ENCODE peak calls at places on chromosomes 12 and 14, in six cellular contexts. E is cardiac muscle cell, M is pancreas, Z is thoracic aorta, I is endothelial cell of umbilical vein, P is heart right ventricle. A is an unnamed sample.

GRCh38 chr14:103748539-103748867 is 32.9 kb downstream of the ZFYVE21 start:
- DNase-seq in M (no peak), P (no peak), Z (no peak), E (no peak), I (no peak), A (no peak)

GRCh38 chr14:69535230-69535848 is 39.3 kb downstream of the CCDC177 start:
- DNase-seq in E (peak), M (no peak), Z (no peak), I (peak), P (peak), A (peak)

GRCh38 chr12:103626498-103626897 is 39.4 kb downstream of the STAB2 start:
- DNase-seq in E (peak), I (peak), P (peak), M (no peak), Z (peak), A (peak)

GRCh38 chr14:99755629-99756603 is 37.3 kb upstream of the EML1 start:
- DNase-seq in Z (peak), P (peak), E (no peak), M (no peak), I (peak), A (peak)

GRCh38 chr14:57391609-57392195 is 1.3 kb downstream of the NAA30 start:
- DNase-seq in I (peak), M (no peak), E (peak), Z (no peak), P (no peak), A (peak)

GRCh38 chr14:84927096-84927910 is 602.6 kb upstream of the FLRT2 start:
- DNase-seq in Z (no peak), I (no peak), M (no peak), E (no peak), P (no peak), A (no peak)

GRCh38 chr14:21428930-21429329 is 27.0 kb downstream of the CHD8 start:
- DNase-seq in Z (no peak), M (peak), P (peak), I (no peak), E (no peak), A (no peak)

GRCh38 chr12:54725233-54725843 is 77.2 kb upstream of the DCD start:
- DNase-seq in Z (no peak), E (peak), M (no peak), I (peak), P (no peak), A (peak)

GRCh38 chr14:29927596-29928341 is at the start of gene PRKD1:
- DNase-seq in I (peak), P (peak), E (peak), M (peak), Z (no peak), A (peak)

GRCh38 chr12:104603545-104603973 is 146.8 kb downstream of the CHST11 start:
- DNase-seq in E (no peak), I (no peak), M (no peak), P (no peak), Z (no peak), A (peak)

GRCh38 chr12:3753549-3754284 is 808 bp upstream of the CRACR2A start:
- DNase-seq in E (no peak), M (no peak), I (no peak), P (peak), Z (no peak), A (no peak)

GRCh38 chr12:124939428-124940142 is 25.1 kb upstream of the UBC start:
- DNase-seq in E (peak), I (peak), P (peak), Z (peak), M (peak), A (peak)

GRCh38 chr12:96434107-96434506 is 33.9 kb upstream of the CDK17 start:
- DNase-seq in M (no peak), I (peak), P (no peak), E (no peak), Z (no peak), A (no peak)

GRCh38 chr12:47717443-47718193 is 7.7 kb downstream of the ENDOU start:
- DNase-seq in M (peak), I (peak), P (peak), E (peak), Z (peak), A (peak)

GRCh38 chr14:54420478-54421116 is 20.6 kb downstream of the CNIH1 start:
- DNase-seq in M (no peak), Z (no peak), P (peak), I (peak), E (peak), A (peak)
- H3K27ac ChIP-seq in M (no peak), Z (no peak), P (no peak), I (no peak), E (peak), A (peak)

DNA sequence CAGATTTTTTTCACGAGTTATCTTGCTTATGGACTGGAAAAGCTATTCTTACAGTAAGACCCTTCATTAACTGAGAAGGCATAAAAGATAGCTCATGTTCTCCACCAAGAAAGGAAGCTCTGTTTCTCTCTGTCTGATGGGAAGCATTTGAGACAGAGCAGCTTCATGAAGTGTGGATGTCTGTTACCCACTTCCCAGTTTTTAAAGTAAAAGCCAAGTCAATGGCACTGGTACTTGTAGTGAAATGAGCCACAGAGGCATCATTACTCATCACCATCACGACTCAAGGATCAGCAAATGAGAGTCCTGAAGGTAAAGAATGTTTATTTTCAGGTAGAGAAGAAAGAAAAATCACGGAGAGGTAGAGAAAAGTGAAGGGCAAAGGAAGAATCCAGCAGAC is 483.7 kb downstream of the ZFP36L1 start:
- DNase-seq in P (no peak), E (no peak), M (no peak), Z (no peak), I (no peak), A (no peak)
- H3K27ac ChIP-seq in P (no peak), E (no peak), M (peak), Z (peak), I (no peak), A (no peak)

GRCh38 chr12:32115404-32116104 is 8.9 kb downstream of the BICD1 start:
- DNase-seq in M (no peak), E (no peak), I (peak), Z (peak), P (peak), A (peak)
- H3K27ac ChIP-seq in M (no peak), E (no peak), I (peak), Z (peak), P (no peak), A (peak)

DNA sequence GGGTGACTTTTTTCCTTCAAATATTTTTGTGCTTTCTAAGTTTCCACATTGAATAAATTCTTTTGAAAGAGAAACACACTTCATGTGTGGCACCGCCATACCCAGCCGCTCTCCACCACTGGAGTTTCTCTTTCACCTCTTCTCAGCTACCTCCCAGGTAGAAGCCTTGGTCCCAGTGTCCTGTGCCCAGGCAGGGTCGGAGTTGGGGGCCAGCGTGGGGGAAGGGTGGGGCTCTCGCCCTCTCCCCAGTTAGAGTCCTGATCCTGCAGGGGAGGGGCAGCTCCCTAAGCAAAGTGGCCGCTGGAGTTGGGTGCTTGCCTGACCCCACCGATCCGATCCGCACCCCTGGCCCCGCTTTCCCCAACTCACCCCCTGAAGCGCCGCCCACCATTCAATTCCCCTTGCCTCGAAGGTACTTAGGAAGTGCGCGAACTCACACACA is 817 bp downstream of the CLMN start:
- DNase-seq in P (no peak), M (peak), E (no peak), I (no peak), Z (no peak), A (no peak)
- H3K27ac ChIP-seq in P (no peak), M (peak), E (no peak), I (no peak), Z (no peak), A (peak)

GRCh38 chr12:52285851-52286530 is 5.3 kb downstream of the KRT81 start:
- DNase-seq in I (no peak), M (no peak), P (no peak), E (no peak), Z (no peak), A (no peak)
- H3K27ac ChIP-seq in I (no peak), M (no peak), P (no peak), E (no peak), Z (no peak), A (no peak)

A was measured in RWPE1.